ENCODE peak calls at places on chromosomes 12 and 14, in seven cellular contexts. D, M, J, Z, T, A and L are unnamed samples.

GRCh38 chr14:102363182-102363952 is 626 bp downstream of the TECPR2 start:
- DNase-seq in D (peak; percentile 76), M (peak; percentile 44), J (no peak), Z (peak; percentile 77), T (no peak), A (peak; percentile 32), L (no peak)

GRCh38 chr14:27050195-27050594 is 452.4 kb upstream of the NOVA1 start:
- DNase-seq in D (no peak), M (no peak), J (no peak), Z (no peak), T (no peak), A (no peak), L (no peak)

GRCh38 chr12:115312901-115313300 is 628.9 kb upstream of the TBX3 start:
- DNase-seq in D (no peak), M (no peak), J (no peak), Z (no peak), T (no peak), A (no peak), L (no peak)

GRCh38 chr12:93000026-93000425 is 70.9 kb upstream of the EEA1 start:
- DNase-seq in D (no peak), M (no peak), J (no peak), Z (no peak), T (no peak), A (no peak), L (no peak)

GRCh38 chr14:20683125-20683895 is 1.1 kb upstream of the RNASE4 start:
- DNase-seq in D (peak; percentile 80), M (peak; percentile 97), J (peak; percentile 77), Z (peak; percentile 88), T (peak; percentile 80), A (peak; percentile 49), L (peak; percentile 93)

GRCh38 chr12:243381-243780 is 19.3 kb downstream of the SLC6A13 start:
- DNase-seq in D (peak; percentile 21), M (no peak), J (no peak), Z (no peak), T (no peak), A (no peak), L (peak; percentile 36)

GRCh38 chr12:3117628-3118027 is 40.4 kb downstream of the TSPAN9 start:
- DNase-seq in D (no peak), M (peak; percentile 94), J (peak; percentile 30), Z (no peak), T (no peak), A (no peak), L (no peak)

GRCh38 chr12:117040496-117040895 is 58.7 kb downstream of the TESC start:
- DNase-seq in D (no peak), M (no peak), J (peak; percentile 52), Z (no peak), T (no peak), A (no peak), L (no peak)

GRCh38 chr14:51534623-51535022 is 117.1 kb upstream of the FRMD6 start:
- DNase-seq in D (no peak), M (peak; percentile 66), J (no peak), Z (no peak), T (no peak), A (no peak), L (no peak)

GRCh38 chr14:59215353-59215752 is 26.9 kb downstream of the DAAM1 start:
- DNase-seq in D (peak; percentile 74), M (no peak), J (peak; percentile 82), Z (peak; percentile 86), T (peak; percentile 77), A (no peak), L (no peak)

GRCh38 chr14:75303415-75303814 is 24.8 kb downstream of the FOS start:
- DNase-seq in D (peak; percentile 82), M (peak; percentile 84), J (no peak), Z (peak; percentile 87), T (peak; percentile 61), A (peak; percentile 72), L (no peak)

GRCh38 chr14:34201909-34202622 is 251.2 kb upstream of the EGLN3 start:
- DNase-seq in D (no peak), M (no peak), J (no peak), Z (no peak), T (no peak), A (no peak), L (no peak)

GRCh38 chr14:44444454-44444853 is 62.6 kb downstream of the FSCB start:
- DNase-seq in D (no peak), M (no peak), J (no peak), Z (no peak), T (no peak), A (no peak), L (no peak)

GRCh38 chr12:51847830-51848727 is at the start of gene FIGNL2:
- DNase-seq in D (no peak), M (no peak), J (peak; percentile 80), Z (no peak), T (no peak), A (no peak), L (no peak)

GRCh38 chr14:62897057-62897456 is 148.2 kb downstream of the KCNH5 start:
- DNase-seq in D (no peak), M (no peak), J (no peak), Z (no peak), T (no peak), A (no peak), L (no peak)

GRCh38 chr14:48537600-48537999 is 862.2 kb upstream of the MDGA2 start:
- DNase-seq in D (no peak), M (no peak), J (no peak), Z (no peak), T (no peak), A (no peak), L (no peak)

GRCh38 chr14:48536318-48536717 is 860.9 kb upstream of the MDGA2 start:
- DNase-seq in D (no peak), M (no peak), J (no peak), Z (no peak), T (no peak), A (no peak), L (no peak)
- TF ChIP-seq CTCF in D (no peak), M (no peak), J (no peak), Z (no peak), T (no peak), A (no peak), L (no peak)

GRCh38 chr14:50010752-50011151 is 105.6 kb downstream of the VCPKMT start:
- DNase-seq in D (no peak), M (no peak), J (no peak), Z (no peak), T (peak; percentile 34), A (no peak), L (no peak)

GRCh38 chr14:50003213-50004021 is 110.5 kb downstream of the ARF6 start:
- DNase-seq in D (peak; percentile 90), M (peak; percentile 70), J (peak; percentile 82), Z (peak; percentile 90), T (peak; percentile 81), A (peak; percentile 90), L (peak; percentile 85)

GRCh38 chr14:50006141-50006540 is 110.2 kb downstream of the VCPKMT start:
- DNase-seq in D (no peak), M (no peak), J (no peak), Z (no peak), T (no peak), A (no peak), L (no peak)

GRCh38 chr14:50008562-50009355 is 107.6 kb downstream of the VCPKMT start:
- DNase-seq in D (no peak), M (peak; percentile 74), J (no peak), Z (no peak), T (no peak), A (no peak), L (no peak)

DNA sequence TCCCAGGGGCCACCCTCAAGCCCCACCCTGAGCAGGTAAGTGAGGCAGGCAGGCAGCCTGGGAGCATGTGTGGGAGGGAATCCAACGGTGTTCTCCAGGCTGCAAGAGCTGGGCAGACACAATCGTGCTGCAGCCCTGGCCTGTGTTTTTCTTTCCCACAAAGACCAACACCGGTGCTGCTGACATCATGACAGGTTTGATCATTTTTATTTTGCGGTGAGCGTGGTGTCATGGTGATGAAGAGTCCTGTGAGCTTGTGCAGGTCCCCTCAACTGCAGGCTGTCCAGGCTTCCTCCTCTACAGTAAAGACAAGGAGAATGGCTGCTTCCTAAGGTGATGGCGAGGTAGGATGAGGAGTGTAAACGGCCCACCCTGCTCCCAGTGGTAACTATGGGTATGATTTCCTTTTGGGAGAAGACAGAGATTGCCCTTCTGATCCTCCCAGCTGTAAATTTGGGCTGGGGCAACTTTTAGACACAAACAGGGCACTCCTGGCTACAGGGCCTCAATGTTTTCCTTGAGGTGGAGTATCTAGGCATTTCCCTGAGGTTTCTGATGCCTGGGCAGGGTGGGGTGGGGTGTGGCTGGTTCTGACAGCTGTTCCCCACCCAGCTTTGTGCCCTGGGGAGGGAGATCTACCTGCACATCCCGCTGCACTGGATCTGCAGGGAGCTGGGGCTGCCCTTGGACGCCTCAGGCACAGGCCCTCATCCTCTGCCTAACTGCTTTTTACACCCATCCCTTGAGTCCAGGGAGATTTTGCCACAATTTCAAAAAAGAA is 109.1 kb downstream of the VCPKMT start:
- DNase-seq in D (no peak), M (no peak), J (no peak), Z (no peak), T (no peak), A (no peak), L (no peak)
- TF ChIP-seq CTCF in D (no peak), M (no peak), J (no peak), Z (no peak), T (no peak), A (no peak), L (no peak)

DNA sequence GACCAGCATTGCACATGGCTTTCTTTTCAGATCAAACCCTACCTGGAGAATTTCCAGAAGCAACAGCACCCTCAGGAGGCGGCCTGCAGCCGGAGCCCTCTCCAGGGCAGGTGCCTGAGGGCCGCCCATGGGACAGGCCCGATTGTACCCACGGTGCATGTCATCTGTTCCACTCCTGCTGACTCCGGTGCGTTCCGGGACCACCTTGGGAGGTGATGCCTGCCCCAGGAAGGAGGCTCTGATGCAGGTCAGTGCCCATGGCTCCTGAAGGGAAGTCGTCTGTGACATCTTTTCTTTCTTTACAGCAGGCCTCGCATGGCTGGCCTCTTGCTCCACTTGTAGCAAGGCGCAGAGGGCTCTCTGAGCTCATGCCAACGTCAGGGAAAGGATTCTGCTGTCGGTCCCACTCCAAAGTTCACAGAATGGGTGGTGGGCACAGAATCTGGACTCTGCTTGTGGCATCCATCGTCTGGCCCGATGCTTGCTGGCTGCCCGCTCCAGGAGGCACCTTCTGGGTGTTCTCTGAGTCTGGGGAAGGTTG is 160.7 kb upstream of the RTL1 start:
- DNase-seq in D (no peak), M (no peak), J (peak; percentile 34), Z (no peak), T (no peak), A (no peak), L (no peak)
- TF ChIP-seq CTCF in D (no peak), M (no peak), J (no peak), Z (no peak), T (no peak), A (no peak), L (no peak)

GRCh38 chr12:69343885-69344612 is 4.1 kb upstream of the LYZ start:
- DNase-seq in D (no peak), M (no peak), J (no peak), Z (no peak), T (no peak), A (no peak), L (no peak)

GRCh38 chr12:69339999-69340398 is 8.2 kb upstream of the LYZ start:
- DNase-seq in D (no peak), M (no peak), J (no peak), Z (no peak), T (no peak), A (no peak), L (no peak)

GRCh38 chr12:69342407-69342806 is 5.8 kb upstream of the LYZ start:
- DNase-seq in D (no peak), M (no peak), J (no peak), Z (no peak), T (no peak), A (no peak), L (no peak)

GRCh38 chr12:69343357-69343756 is 4.8 kb upstream of the LYZ start:
- DNase-seq in D (no peak), M (no peak), J (no peak), Z (no peak), T (no peak), A (no peak), L (no peak)

GRCh38 chr12:69341328-69341727 is 6.9 kb upstream of the LYZ start:
- DNase-seq in D (no peak), M (no peak), J (no peak), Z (no peak), T (no peak), A (no peak), L (no peak)
- TF ChIP-seq CTCF in D (no peak), M (no peak), J (no peak), Z (no peak), T (no peak), A (no peak), L (no peak)